ENCODE peak calls at places on chromosomes 7 and 10, in five cellular contexts. M, O, Z, Q and V are unnamed samples.

GRCh38 chr10:1376384-1376945 is 320.3 kb downstream of the WDR37 start:
- DNase-seq in M (no peak), O (no peak), Z (no peak), Q (peak; percentile 43), V (no peak)

GRCh38 chr7:151307536-151307935 is 34.1 kb upstream of the NUB1 start:
- DNase-seq in M (no peak), O (no peak), Z (no peak), Q (no peak), V (no peak)

GRCh38 chr10:34743804-34744203 is 71.3 kb downstream of the PARD3 start:
- DNase-seq in M (no peak), O (peak; percentile 34), Z (no peak), Q (no peak), V (no peak)

GRCh38 chr7:343227-343822 is 53.4 kb downstream of the FOXL3 start:
- DNase-seq in M (no peak), O (no peak), Z (no peak), Q (no peak), V (no peak)

GRCh38 chr10:80583681-80584080 is 46.0 kb downstream of the SH2D4B start:
- DNase-seq in M (no peak), O (no peak), Z (no peak), Q (no peak), V (no peak)

GRCh38 chr10:87054373-87055295 is 34.5 kb downstream of the FAM25A start:
- DNase-seq in M (peak; percentile 30), O (peak; percentile 85), Z (peak; percentile 96), Q (no peak), V (no peak)

GRCh38 chr7:130352335-130353074 is 7.9 kb downstream of the CPA5 start:
- DNase-seq in M (no peak), O (peak; percentile 75), Z (no peak), Q (no peak), V (no peak)

GRCh38 chr10:91381562-91381923 is 28.6 kb upstream of the HECTD2 start:
- DNase-seq in M (no peak), O (no peak), Z (no peak), Q (no peak), V (no peak)

GRCh38 chr10:30600005-30600404 is 29.5 kb downstream of the LYZL2 start:
- DNase-seq in M (no peak), O (peak; percentile 18), Z (no peak), Q (no peak), V (no peak)

GRCh38 chr7:150631084-150631824 is 931 bp downstream of the GIMAP6 start:
- DNase-seq in M (no peak), O (no peak), Z (no peak), Q (no peak), V (no peak)

GRCh38 chr10:49488056-49488455 is 50.9 kb downstream of the ERCC6 start:
- DNase-seq in M (no peak), O (no peak), Z (no peak), Q (no peak), V (no peak)

GRCh38 chr10:46546591-46547330 is 9.7 kb downstream of the GPRIN2 start:
- DNase-seq in M (no peak), O (no peak), Z (no peak), Q (peak; percentile 52), V (peak; percentile 29)

GRCh38 chr10:113386005-113386404 is 166.8 kb upstream of the HABP2 start:
- DNase-seq in M (no peak), O (peak; percentile 56), Z (no peak), Q (no peak), V (no peak)

GRCh38 chr7:128167316-128167691 is 73.8 kb upstream of the LEP start:
- DNase-seq in M (no peak), O (peak; percentile 75), Z (peak; percentile 60), Q (no peak), V (peak; percentile 53)

GRCh38 chr10:71837085-71837827 is 13.8 kb downstream of the PSAP start:
- DNase-seq in M (no peak), O (no peak), Z (peak; percentile 81), Q (peak; percentile 55), V (peak; percentile 62)

GRCh38 chr7:116953372-116953726 is at the start of gene ST7:
- DNase-seq in M (peak; percentile 65), O (peak; percentile 68), Z (peak; percentile 76), Q (peak; percentile 73), V (peak; percentile 61)
- H4K8ac ChIP-seq in M (no peak within 1 kb of the TSS), O (peak within 1 kb of the TSS; percentile 98), Z (peak within 1 kb of the TSS; percentile 97), Q (peak within 1 kb of the TSS; percentile 97), V (peak within 1 kb of the TSS; percentile 23)

GRCh38 chr7:134495546-134495945 is 31.8 kb upstream of the AKR1B10 start:
- DNase-seq in M (no peak), O (no peak), Z (no peak), Q (no peak), V (no peak)
- H4K8ac ChIP-seq in M (no peak overlapping the region), O (no peak overlapping the region), Z (no peak overlapping the region), Q (no peak overlapping the region), V (no peak overlapping the region)

DNA sequence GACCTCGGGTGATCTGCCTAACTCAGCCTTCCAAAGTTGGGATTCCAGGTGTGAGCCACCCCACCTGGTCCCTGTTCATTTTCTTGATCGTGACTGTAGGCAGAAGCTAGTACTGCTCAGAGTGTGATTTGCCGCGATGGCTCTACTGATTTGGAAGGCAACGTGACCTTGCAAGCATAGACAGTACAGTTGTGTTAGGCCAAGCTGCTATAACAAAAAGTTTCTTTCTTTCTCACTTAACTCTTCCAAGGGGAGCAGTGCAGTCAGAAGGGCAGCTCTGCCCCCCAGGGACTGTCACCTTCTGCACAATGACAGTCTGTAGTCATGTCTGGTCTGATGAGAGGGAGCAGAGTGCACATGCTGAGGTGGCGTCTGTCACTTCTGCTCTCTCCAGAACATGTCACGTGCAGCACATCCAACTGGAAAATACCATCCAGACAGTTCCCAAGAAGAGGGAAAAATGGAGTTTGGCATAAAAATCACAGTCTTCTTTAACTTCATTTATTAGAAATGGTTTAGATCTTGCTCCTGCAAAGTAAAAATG is 10.9 kb downstream of the OTUD1 start:
- DNase-seq in M (no peak), O (no peak), Z (no peak), Q (peak; percentile 31), V (no peak)
- H4K8ac ChIP-seq in M (no peak overlapping the region), O (no peak overlapping the region), Z (no peak overlapping the region), Q (no peak overlapping the region), V (no peak overlapping the region)

DNA sequence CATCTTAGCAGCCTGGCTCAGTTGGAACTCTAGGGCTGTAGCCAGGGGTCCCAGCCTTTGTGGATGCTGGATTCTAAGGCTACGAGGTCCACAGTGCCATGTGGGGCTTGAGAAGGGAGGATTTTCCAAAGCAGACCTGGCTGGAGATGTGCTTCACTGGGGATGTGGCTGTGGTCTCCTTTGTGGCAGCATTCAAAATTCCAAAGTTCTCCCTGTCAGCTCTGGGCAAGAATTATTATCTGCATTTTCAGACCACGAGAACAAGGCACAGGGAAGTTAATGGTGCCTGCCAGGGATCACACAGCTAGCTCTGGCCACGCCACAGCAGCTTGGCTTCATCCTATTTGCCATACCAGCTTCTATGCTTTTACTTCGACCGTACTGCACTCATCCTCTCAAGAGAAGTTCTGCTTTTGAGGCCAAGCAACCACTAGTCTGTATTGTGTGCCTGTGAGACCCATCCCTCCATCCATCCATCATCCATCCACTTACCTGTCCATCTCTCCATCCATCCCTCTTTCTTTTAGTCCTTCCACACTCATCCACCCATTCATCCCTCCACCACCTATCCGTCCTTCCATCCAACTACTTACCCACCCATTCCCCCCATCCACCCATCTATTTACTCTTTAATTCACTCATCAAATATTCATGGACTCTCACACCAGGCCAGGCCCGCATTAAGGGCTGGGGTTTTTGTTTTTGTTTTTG is 71.5 kb downstream of the ZMIZ1 start:
- DNase-seq in M (no peak), O (no peak), Z (no peak), Q (no peak), V (no peak)
- H4K8ac ChIP-seq in M (no peak overlapping the region), O (peak overlapping the region; percentile 94), Z (no peak overlapping the region), Q (no peak overlapping the region), V (no peak overlapping the region)

GRCh38 chr10:61409132-61409531 is 44.0 kb downstream of the TMEM26 start:
- DNase-seq in M (no peak), O (no peak), Z (no peak), Q (no peak), V (no peak)
- H4K8ac ChIP-seq in M (no peak overlapping the region), O (no peak overlapping the region), Z (no peak overlapping the region), Q (no peak overlapping the region), V (no peak overlapping the region)

DNA sequence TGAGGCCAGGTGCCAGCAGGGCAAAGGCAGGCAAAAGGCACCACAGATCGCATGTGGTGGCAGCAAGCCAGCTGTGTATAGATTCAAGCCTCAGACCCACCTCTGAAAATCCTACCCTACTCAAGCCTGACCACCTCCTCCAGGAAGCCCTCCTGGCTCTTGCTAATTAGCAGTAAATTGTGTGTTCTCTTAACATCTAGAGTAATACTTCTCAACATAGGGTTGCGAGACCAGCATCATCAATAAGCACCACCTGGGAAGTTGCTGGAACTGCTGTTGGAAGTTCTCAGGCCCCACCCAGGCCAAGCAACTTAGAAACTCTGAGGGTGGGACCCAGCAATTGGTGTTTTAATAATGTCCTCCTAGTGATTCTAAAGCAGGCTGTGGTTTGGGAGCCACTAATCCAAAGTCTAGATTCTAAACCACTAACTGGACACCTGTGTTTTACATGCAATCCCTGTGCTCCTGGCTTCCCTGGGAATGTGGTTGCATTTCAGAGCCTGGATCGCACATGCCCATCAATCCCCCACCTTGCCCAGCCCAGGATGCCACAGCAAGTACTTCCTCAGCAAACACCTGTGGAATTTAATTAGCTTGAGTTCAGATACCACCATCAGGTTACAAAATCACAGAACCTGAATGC is 46.2 kb downstream of the KCNMA1 start:
- DNase-seq in M (no peak), O (no peak), Z (no peak), Q (no peak), V (no peak)
- H4K8ac ChIP-seq in M (no peak overlapping the region), O (no peak overlapping the region), Z (no peak overlapping the region), Q (peak overlapping the region; percentile 0), V (no peak overlapping the region)

DNA sequence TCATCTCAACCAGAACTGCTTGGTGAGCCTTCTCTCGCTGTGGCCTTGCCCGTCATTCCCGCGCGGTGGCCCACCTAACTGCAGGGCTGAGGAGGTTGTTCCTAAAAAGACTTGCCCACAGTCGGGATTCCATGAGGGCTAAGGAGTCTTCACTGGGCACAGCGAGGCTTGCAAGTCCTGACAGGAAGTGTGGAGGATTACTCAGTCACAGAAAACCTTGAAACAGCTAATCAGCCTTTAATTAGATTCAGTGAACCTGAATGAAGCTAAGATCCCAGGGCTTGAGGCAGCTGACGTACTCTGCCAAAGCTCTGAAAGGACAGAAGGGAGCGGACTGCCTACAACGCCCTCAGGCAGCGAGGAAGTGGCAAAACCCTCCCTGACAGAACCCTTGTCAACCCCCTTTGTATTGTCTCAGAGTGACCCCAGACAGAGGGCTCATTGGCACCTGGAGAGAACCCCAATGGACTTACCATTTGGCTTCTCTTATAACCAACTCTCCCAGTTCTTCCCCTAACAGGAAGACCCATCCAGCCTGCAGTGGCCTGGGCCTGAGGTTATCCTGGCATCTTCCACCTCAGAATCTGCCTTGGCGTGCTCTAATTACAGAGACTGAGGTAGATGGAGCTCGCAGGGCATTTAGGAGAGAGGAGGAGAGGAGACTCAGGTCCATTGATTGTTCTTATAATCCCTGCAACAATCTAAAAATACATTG is 2.5 kb upstream of the LAMB4 start:
- DNase-seq in M (peak; percentile 67), O (no peak), Z (peak; percentile 88), Q (no peak), V (peak; percentile 38)
- H4K8ac ChIP-seq in M (no peak overlapping the region), O (no peak overlapping the region), Z (no peak overlapping the region), Q (peak overlapping the region; percentile 17), V (no peak overlapping the region)